ENCODE peak calls at places on chromosomes 2 and 18, in eight cellular contexts. J, N, I, Q, X, D, F and P are unnamed samples.
A peak's percentile ranks its signal among the peaks of the same experiment; 100 is the strongest.

GRCh38 chr2:18701981-18702380 is 112.6 kb upstream of the NT5C1B start:
- DNase-seq in J (no peak), N (no peak), I (no peak), Q (no peak), X (no peak), D (no peak), F (no peak), P (no peak)

GRCh38 chr2:75608684-75609333 is 37.8 kb upstream of the MRPL19 start:
- DNase-seq in J (peak; percentile 24), N (peak; percentile 38), I (no peak), Q (peak; percentile 89), X (peak; percentile 64), D (peak; percentile 87), F (peak; percentile 82), P (peak; percentile 61)

GRCh38 chr18:78962098-78962497 is 17.5 kb upstream of the SALL3 start:
- DNase-seq in J (no peak), N (no peak), I (no peak), Q (no peak), X (no peak), D (no peak), F (no peak), P (no peak)

GRCh38 chr2:78992451-78992806 is 33.1 kb upstream of the REG3G start:
- DNase-seq in J (no peak), N (peak; percentile 13), I (no peak), Q (peak; percentile 66), X (no peak), D (no peak), F (no peak), P (no peak)

GRCh38 chr2:112182581-112183034 is 44.4 kb downstream of the FBLN7 start:
- DNase-seq in J (no peak), N (no peak), I (no peak), Q (no peak), X (no peak), D (no peak), F (no peak), P (no peak)

GRCh38 chr2:10400568-10400977 is 47.6 kb downstream of the ODC1 start:
- DNase-seq in J (no peak), N (peak; percentile 33), I (peak; percentile 79), Q (no peak), X (no peak), D (peak; percentile 84), F (no peak), P (no peak)

GRCh38 chr2:147696426-147696825 is 148.4 kb upstream of the ACVR2A start:
- DNase-seq in J (no peak), N (no peak), I (no peak), Q (no peak), X (no peak), D (no peak), F (no peak), P (no peak)

GRCh38 chr2:212421571-212422334 is 116.8 kb downstream of the ERBB4 start:
- DNase-seq in J (no peak), N (no peak), I (no peak), Q (no peak), X (no peak), D (no peak), F (no peak), P (no peak)

GRCh38 chr18:50277935-50278334 is 3.4 kb downstream of the MBD1 start:
- DNase-seq in J (no peak), N (no peak), I (no peak), Q (no peak), X (no peak), D (no peak), F (no peak), P (no peak)

GRCh38 chr2:173652311-173652710 is 297.6 kb downstream of the CDCA7 start:
- DNase-seq in J (peak; percentile 85), N (no peak), I (no peak), Q (no peak), X (no peak), D (no peak), F (no peak), P (no peak)

GRCh38 chr18:6624271-6624670 is 105.2 kb upstream of the ARHGAP28 start:
- DNase-seq in J (no peak), N (no peak), I (no peak), Q (no peak), X (no peak), D (no peak), F (no peak), P (no peak)

GRCh38 chr2:36502081-36502480 is 95.9 kb downstream of the FEZ2 start:
- DNase-seq in J (peak; percentile 23), N (no peak), I (no peak), Q (no peak), X (no peak), D (no peak), F (no peak), P (no peak)

GRCh38 chr18:74276609-74277008 is 15.2 kb downstream of the CYB5A start:
- DNase-seq in J (no peak), N (no peak), I (no peak), Q (no peak), X (no peak), D (no peak), F (no peak), P (no peak)

GRCh38 chr2:125745514-125745913 is 910.4 kb upstream of the GYPC start:
- DNase-seq in J (no peak), N (peak; percentile 37), I (no peak), Q (peak; percentile 62), X (no peak), D (no peak), F (no peak), P (no peak)

GRCh38 chr2:134137182-134137595 is 116.7 kb upstream of the MGAT5 start:
- DNase-seq in J (no peak), N (no peak), I (no peak), Q (no peak), X (peak; percentile 65), D (no peak), F (no peak), P (peak; percentile 61)

GRCh38 chr2:102206666-102207341 is 20.0 kb downstream of the IL1RL2 start:
- DNase-seq in J (no peak), N (no peak), I (no peak), Q (no peak), X (peak; percentile 92), D (no peak), F (no peak), P (peak; percentile 53)

GRCh38 chr2:102209474-102209873 is 22.7 kb downstream of the IL1RL2 start:
- DNase-seq in J (no peak), N (no peak), I (no peak), Q (no peak), X (no peak), D (no peak), F (no peak), P (no peak)

GRCh38 chr2:102204638-102205037 is 17.8 kb downstream of the IL1RL2 start:
- DNase-seq in J (no peak), N (no peak), I (no peak), Q (no peak), X (no peak), D (no peak), F (no peak), P (no peak)

DNA sequence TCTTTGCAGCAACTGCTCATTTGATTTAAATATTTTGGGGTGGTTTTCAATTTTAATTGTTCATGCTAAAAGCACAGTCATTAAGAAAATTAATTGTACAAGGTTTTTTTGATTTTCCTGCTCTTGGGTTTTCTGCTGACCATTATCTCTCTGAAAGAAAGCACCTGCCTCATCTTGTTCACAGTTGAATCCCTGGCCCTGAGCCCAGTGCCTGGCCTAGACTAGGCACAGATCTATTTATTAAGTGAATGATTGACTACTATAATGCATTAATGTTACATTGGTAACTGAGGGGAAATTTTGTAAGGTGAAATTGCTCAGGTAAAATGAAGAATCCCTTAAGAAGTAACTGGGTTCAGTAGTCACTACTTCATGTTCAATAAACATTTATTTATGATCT is 22.0 kb downstream of the IL1RL2 start:
- DNase-seq in J (no peak), N (no peak), I (no peak), Q (no peak), X (no peak), D (no peak), F (no peak), P (no peak)
- H3K36me3 ChIP-seq in J (no peaks in the 10 kb centered on the region), N (no peaks in the 10 kb centered on the region), I (no peaks in the 10 kb centered on the region), Q (no peaks in the 10 kb centered on the region), X (no peaks in the 10 kb centered on the region), D (no peaks in the 10 kb centered on the region), F (no peaks in the 10 kb centered on the region), P (no peaks in the 10 kb centered on the region)

DNA sequence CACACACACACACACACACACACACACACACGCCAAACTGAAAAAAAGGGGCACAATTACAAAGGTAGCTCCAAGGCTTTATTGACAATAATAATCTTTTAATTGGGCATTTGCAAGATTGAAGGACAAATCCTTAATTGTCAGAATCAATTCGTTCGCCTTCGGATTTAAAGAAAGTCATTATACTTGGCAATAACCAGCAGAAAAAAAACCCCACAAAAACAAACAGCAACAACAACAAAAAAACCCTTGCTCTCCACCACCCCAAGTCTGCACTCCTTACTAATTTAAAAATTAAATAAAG is 1.8 kb upstream of the HOXD8 start:
- DNase-seq in J (no peak), N (no peak), I (no peak), Q (no peak), X (no peak), D (no peak), F (no peak), P (no peak)
- TF ChIP-seq POLR2AphosphoS5 in J (no peak), N (no peak), I (no peak), Q (no peak), X (no peak), D (no peak), F (no peak), P (no peak)

DNA sequence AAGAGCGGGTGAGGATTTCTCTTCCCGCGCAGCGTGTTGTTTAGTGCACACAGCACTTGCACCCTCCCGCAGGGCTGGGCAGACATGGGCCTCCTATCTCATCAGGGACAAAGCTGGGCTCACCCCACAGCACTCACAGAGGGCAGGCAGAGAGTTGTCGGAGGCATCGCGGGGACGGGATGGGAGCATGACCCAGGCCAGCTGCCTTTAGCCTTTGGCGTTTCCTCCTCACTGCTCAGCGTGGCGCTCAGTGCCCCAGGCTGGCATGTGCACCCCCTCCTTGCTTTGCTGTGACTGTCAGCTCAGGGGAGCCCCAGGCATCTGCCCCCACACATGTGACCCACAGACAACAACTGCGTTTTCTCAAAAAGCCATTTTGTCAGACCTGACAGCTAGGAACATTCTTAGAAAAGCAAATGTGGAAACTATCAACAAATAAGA is 101.1 kb downstream of the RNF144A start:
- DNase-seq in J (no peak), N (no peak), I (peak; percentile 59), Q (no peak), X (no peak), D (no peak), F (no peak), P (no peak)
- H3K36me3 ChIP-seq in J (no peaks in the 10 kb centered on the region), N (no peaks in the 10 kb centered on the region), I (no peaks in the 10 kb centered on the region), Q (peaks cover 3% of the 10 kb centered on the region), X (no peaks in the 10 kb centered on the region), D (peaks cover 10% of the 10 kb centered on the region), F (no peaks in the 10 kb centered on the region), P (no peaks in the 10 kb centered on the region)

GRCh38 chr18:3457261-3457724 is 7.3 kb downstream of the TGIF1 start:
- DNase-seq in J (no peak), N (peak; percentile 57), I (no peak), Q (no peak), X (peak; percentile 35), D (no peak), F (no peak), P (no peak)

GRCh38 chr18:3460823-3461398 is 10.9 kb downstream of the TGIF1 start:
- DNase-seq in J (no peak), N (no peak), I (no peak), Q (no peak), X (no peak), D (no peak), F (no peak), P (no peak)

GRCh38 chr18:3461704-3462103 is 11.7 kb downstream of the TGIF1 start:
- DNase-seq in J (no peak), N (no peak), I (no peak), Q (no peak), X (no peak), D (no peak), F (no peak), P (no peak)

GRCh38 chr18:3458378-3458777 is 8.4 kb downstream of the TGIF1 start:
- DNase-seq in J (no peak), N (no peak), I (no peak), Q (no peak), X (no peak), D (no peak), F (no peak), P (no peak)

GRCh38 chr18:3458952-3459853 is 9.2 kb downstream of the TGIF1 start:
- DNase-seq in J (no peak), N (no peak), I (no peak), Q (no peak), X (no peak), D (no peak), F (no peak), P (no peak)
- TF ChIP-seq POLR2AphosphoS5 in J (peak; percentile 60), N (no peak), I (no peak), Q (peak; percentile 67), X (no peak), D (no peak), F (peak; percentile 22), P (no peak)